ENCODE peak calls at places on chromosomes 4 and X, in seven cellular contexts. W, T, P, I, S, F and L are unnamed samples.
A peak's percentile ranks its signal among the peaks of the same experiment; 100 is the strongest.

GRCh38 chr4:146124023-146124680 is 51.4 kb upstream of the LSM6 start:
- DNase-seq in S (no peak), T (no peak), W (no peak), P (no peak), F (no peak), I (no peak), L (no peak)

GRCh38 chr4:161894493-161895167 is 269.2 kb downstream of the FSTL5 start:
- DNase-seq in I (no peak), P (no peak), T (no peak), S (no peak), F (no peak), W (no peak), L (no peak)

GRCh38 chrX:68440940-68441339 is 7.6 kb upstream of the OPHN1 start:
- DNase-seq in W (no peak), P (no peak), S (no peak), F (peak; percentile 84), T (no peak), I (no peak), L (peak; percentile 58)

GRCh38 chr4:157741642-157742041 is 431.2 kb downstream of the GASK1B start:
- DNase-seq in I (no peak), F (no peak), W (no peak), S (no peak), P (no peak), T (no peak), L (no peak)

GRCh38 chr4:11312389-11312788 is 116.3 kb downstream of the HS3ST1 start:
- DNase-seq in P (no peak), F (no peak), W (no peak), S (no peak), T (no peak), I (no peak), L (no peak)

GRCh38 chrX:150504399-150505186 is 63.8 kb upstream of the MTM1 start:
- DNase-seq in F (no peak), S (no peak), I (no peak), W (no peak), P (no peak), T (peak; percentile 24), L (no peak)

GRCh38 chrX:153593811-153594500 is 5.0 kb downstream of the CCNQ start:
- DNase-seq in P (no peak), S (no peak), T (no peak), F (no peak), W (no peak), I (no peak), L (no peak)

GRCh38 chr4:165864228-165864627 is 8.8 kb upstream of the TLL1 start:
- DNase-seq in T (no peak), F (no peak), I (no peak), W (no peak), S (no peak), P (no peak), L (no peak)

GRCh38 chrX:5236096-5236495 is 992.6 kb downstream of the NLGN4X start:
- DNase-seq in F (no peak), P (no peak), T (no peak), I (no peak), S (no peak), W (no peak), L (no peak)

GRCh38 chrX:153970398-153971123 is 1.1 kb downstream of the HCFC1 start:
- DNase-seq in T (no peak), F (peak; percentile 70), P (no peak), I (no peak), W (peak; percentile 59), S (no peak), L (peak; percentile 72)

GRCh38 chr4:26594778-26595177 is 10.9 kb downstream of the TBC1D19 start:
- DNase-seq in T (no peak), I (no peak), P (no peak), S (no peak), W (no peak), F (no peak), L (no peak)

GRCh38 chr4:150256841-150257273 is 178.6 kb downstream of the DCLK2 start:
- DNase-seq in S (no peak), P (no peak), F (no peak), W (no peak), T (no peak), I (no peak), L (no peak)

GRCh38 chrX:150258463-150259430 is 104.4 kb upstream of the MAMLD1 start:
- DNase-seq in T (no peak), F (no peak), S (no peak), I (no peak), P (no peak), W (no peak), L (no peak)

GRCh38 chr4:10180927-10181744 is 64.5 kb upstream of the WDR1 start:
- DNase-seq in S (no peak), P (no peak), F (no peak), W (peak; percentile 46), T (no peak), I (no peak), L (peak; percentile 12)

GRCh38 chrX:109709129-109709631 is 23.9 kb downstream of the ACSL4 start:
- DNase-seq in T (no peak), S (no peak), P (no peak), F (no peak), I (no peak), W (no peak), L (no peak)

GRCh38 chr4:23929248-23929647 is 39.4 kb upstream of the PPARGC1A start:
- DNase-seq in I (no peak), F (no peak), P (no peak), S (no peak), T (no peak), W (no peak), L (no peak)

GRCh38 chr4:136505020-136505419 is 1027.3 kb downstream of the PCDH18 start:
- DNase-seq in P (no peak), S (no peak), I (no peak), W (no peak), T (no peak), F (no peak), L (no peak)

GRCh38 chr4:140595065-140595464 is 26.3 kb upstream of the UCP1 start:
- DNase-seq in I (no peak), S (no peak), P (no peak), W (no peak), T (no peak), F (no peak), L (no peak)

GRCh38 chrX:115233497-115234219 is at the start of gene LRCH2:
- DNase-seq in S (no peak), I (peak; percentile 16), P (no peak), F (peak; percentile 58), W (no peak), T (no peak), L (no peak)

GRCh38 chrX:132171478-132171877 is 43.7 kb upstream of the FRMD7 start:
- DNase-seq in P (no peak), S (no peak), T (no peak), W (no peak), I (no peak), F (no peak), L (no peak)

GRCh38 chr4:53015681-53016080 is 153.6 kb downstream of the RASL11B start:
- DNase-seq in I (no peak), T (no peak), P (no peak), S (no peak), W (peak; percentile 27), F (peak; percentile 76), L (peak; percentile 48)

GRCh38 chr4:184355111-184355604 is 119.2 kb downstream of the IRF2 start:
- DNase-seq in I (no peak), P (no peak), F (no peak), T (peak; percentile 43), S (no peak), W (peak; percentile 58), L (peak; percentile 68)

GRCh38 chr4:185468999-185469398 is 2.5 kb downstream of the CCDC110 start:
- DNase-seq in S (no peak), I (no peak), T (no peak), P (no peak), W (no peak), F (no peak), L (no peak)

GRCh38 chr4:122212880-122213279 is 60.7 kb downstream of the BLTP1 start:
- DNase-seq in I (no peak), T (no peak), W (no peak), P (no peak), S (no peak), F (no peak), L (no peak)